ENCODE peak calls at places on chromosomes 12 and 14, in five cellular contexts. T is brain microvascular endothelial cell, Y is colonic mucosa, R is A549, A is caudate nucleus. I is an unnamed sample.

GRCh38 chr14:63852271-63852816 is 460 bp upstream of the SYNE2 start:
- DNase-seq in A (no peak), T (no peak), Y (no peak), R (no peak), I (no peak)

GRCh38 chr12:94037444-94037843 is 110.9 kb upstream of the PLXNC1 start:
- DNase-seq in Y (no peak), R (no peak), A (no peak), T (no peak), I (no peak)

GRCh38 chr14:50892255-50892654 is 20.4 kb downstream of the ABHD12B start:
- DNase-seq in Y (peak), T (no peak), A (no peak), R (no peak), I (no peak)

GRCh38 chr12:24561882-24562760 is 386.8 kb downstream of the BCAT1 start:
- DNase-seq in R (peak), A (peak), T (peak), Y (peak), I (no peak)

GRCh38 chr12:64691227-64691792 is 67.9 kb downstream of the GNS start:
- DNase-seq in T (no peak), A (no peak), R (no peak), Y (no peak), I (no peak)

GRCh38 chr12:45216297-45216982 is 545 bp downstream of the ANO6 start:
- DNase-seq in Y (peak), A (peak), T (peak), R (peak), I (no peak)

GRCh38 chr12:107225626-107226025 is 132.3 kb upstream of the CRY1 start:
- DNase-seq in Y (no peak), T (peak), R (peak), A (no peak), I (no peak)

GRCh38 chr12:7069386-7069785 is 8.9 kb downstream of the C1S start:
- DNase-seq in A (no peak), T (no peak), Y (no peak), R (no peak), I (no peak)

GRCh38 chr12:45379261-45379660 is 163.4 kb downstream of the ANO6 start:
- DNase-seq in R (no peak), T (peak), Y (no peak), A (no peak), I (peak)

GRCh38 chr12:67698711-67699603 is 50.4 kb downstream of the DYRK2 start:
- DNase-seq in T (no peak), R (no peak), A (no peak), Y (no peak), I (no peak)

GRCh38 chr14:101467181-101467926 is 93.9 kb upstream of the DIO3 start:
- DNase-seq in T (no peak), A (no peak), R (no peak), Y (no peak), I (no peak)

GRCh38 chr12:76489737-76490136 is 69.8 kb downstream of the OSBPL8 start:
- DNase-seq in A (no peak), T (peak), R (no peak), Y (no peak), I (no peak)

GRCh38 chr14:88551094-88551870 is 3.5 kb downstream of the PTPN21 start:
- DNase-seq in A (peak), T (peak), Y (peak), R (peak), I (no peak)

DNA sequence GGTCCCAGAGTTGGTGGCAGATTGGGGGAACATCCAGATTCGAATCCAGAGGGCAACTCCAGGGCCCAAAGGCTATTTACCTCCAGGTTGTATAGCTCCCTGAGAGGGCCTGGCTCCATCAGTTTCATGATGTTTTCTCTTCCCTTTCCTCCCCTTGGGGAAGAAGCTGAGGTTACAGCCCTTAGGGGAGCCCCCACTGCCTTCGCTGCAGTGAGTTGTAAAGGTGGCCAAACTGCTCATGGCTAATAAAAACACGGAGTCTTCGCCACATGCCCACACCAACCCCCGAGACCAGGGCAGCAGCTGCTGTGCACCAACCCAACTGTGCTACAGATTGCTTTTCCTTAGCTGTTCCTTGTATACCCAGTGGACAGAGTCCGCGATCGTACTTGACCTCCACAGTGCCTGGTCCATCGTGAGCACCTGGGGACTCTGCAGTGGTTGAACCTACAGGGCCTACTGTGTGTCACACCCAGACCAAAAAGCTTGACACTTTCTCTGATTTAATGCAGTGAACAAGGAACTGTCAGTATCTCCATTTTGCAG is 20.9 kb downstream of the GALNT16 start:
- DNase-seq in T (no peak), Y (no peak), R (no peak), A (no peak), I (no peak)
- H3K27ac ChIP-seq in T (no peak), Y (no peak), R (no peak), A (no peak), I (no peak)

DNA sequence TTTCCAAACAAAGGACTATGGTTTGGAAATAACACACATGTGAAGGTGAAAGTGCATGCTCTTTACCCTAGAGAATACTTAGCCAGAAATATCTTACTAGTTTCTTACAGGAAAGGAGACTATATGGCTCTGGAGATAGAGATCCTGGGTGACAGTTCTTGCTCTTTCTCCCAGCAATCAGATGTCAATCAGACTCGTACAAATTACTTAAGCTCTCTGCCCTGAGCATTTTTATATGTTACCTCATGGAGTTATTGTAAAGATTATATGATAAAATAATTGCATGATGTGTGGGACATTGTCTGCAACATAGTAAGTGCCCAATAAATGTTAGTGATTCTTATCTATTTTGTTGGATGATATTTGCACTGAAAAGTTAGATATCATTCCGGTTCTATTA is 76.8 kb downstream of the FAR2 start:
- DNase-seq in Y (no peak), R (no peak), A (no peak), T (no peak), I (no peak)
- H3K27ac ChIP-seq in Y (peak), R (no peak), A (no peak), T (no peak), I (no peak)

DNA sequence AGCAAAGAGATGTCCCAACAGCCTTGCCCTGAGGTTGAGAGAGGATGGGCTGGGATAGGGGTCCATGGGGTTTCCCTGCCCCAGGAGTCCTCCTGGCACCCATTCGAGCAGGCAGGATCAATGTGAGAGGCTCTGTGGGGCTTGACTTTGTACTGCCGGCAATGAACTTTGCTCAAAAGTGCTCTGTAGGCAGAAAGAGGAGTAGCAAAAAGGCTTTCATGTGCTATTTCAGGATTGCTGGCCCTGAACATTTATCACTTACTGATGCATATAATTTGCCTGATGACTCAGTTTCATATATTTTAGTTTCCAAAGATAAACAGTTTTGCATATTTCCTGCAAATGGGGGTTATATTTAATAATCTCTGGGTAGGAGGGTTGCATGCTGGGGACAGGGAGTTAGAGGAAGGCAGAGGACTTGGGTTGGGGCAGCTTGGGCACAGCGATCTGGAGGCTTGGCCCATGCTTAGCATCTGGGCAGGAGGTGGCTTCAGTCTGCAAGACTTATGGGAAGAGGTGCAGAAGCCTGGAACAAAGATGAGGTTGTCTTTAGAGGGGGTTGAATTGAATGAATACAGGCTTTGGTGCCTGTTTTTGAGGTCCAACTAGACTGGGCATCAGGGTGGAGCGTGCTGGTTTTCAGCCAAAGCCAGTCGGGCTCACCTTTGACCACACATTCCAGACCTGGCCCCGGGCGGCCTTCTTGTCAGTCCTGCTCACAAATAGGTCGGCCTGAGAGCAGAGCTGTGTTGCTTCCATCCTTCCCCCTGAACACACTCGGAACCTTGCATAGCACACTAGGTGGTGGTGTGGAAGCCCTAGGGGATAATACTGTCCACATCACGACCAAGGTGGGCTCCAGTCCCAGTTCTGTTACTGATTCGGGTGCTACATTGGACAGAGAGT is 101.4 kb downstream of the PAPOLA start:
- DNase-seq in Y (no peak), T (no peak), A (no peak), R (no peak), I (no peak)
- H3K27ac ChIP-seq in Y (no peak), T (no peak), A (peak), R (no peak), I (no peak)

GRCh38 chr12:116556964-116557706 is 2.0 kb upstream of the MAP1LC3B2 start:
- DNase-seq in A (no peak), T (no peak), R (no peak), Y (no peak), I (no peak)
- H3K27ac ChIP-seq in A (no peak), T (no peak), R (no peak), Y (no peak), I (no peak)

GRCh38 chr12:85531345-85531744 is 251.3 kb downstream of the ALX1 start:
- DNase-seq in A (no peak), R (no peak), T (no peak), Y (no peak), I (no peak)
- H3K27ac ChIP-seq in A (no peak), R (no peak), T (no peak), Y (no peak), I (no peak)

DNA sequence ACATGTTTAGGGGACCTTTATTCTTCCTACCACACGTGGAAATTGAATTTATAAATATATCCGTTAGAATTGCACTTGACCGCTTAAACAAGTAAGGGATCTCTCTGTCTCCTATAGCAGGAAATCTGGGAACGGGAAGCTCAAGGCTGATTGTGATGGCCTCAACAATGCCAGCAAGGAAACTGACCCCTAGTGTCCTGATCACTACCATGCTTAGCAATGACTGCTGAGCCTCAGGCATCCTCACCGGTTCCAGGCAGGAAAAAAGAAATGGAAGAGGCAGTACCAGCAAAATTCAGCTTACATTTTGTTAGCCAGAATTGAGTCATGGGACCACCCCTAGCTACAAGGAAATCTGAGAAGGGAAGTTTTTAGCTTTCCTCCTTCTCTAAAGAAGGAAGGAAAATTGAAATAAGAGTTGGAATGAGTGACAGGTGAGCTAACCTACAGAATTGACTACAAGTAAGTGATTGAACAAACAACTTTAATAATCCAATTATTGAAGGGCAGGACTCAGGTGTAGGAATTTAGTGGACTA is 43.9 kb upstream of the AMN1 start:
- DNase-seq in A (no peak), R (no peak), T (no peak), Y (no peak), I (no peak)
- H3K27ac ChIP-seq in A (no peak), R (no peak), T (no peak), Y (no peak), I (no peak)

DNA sequence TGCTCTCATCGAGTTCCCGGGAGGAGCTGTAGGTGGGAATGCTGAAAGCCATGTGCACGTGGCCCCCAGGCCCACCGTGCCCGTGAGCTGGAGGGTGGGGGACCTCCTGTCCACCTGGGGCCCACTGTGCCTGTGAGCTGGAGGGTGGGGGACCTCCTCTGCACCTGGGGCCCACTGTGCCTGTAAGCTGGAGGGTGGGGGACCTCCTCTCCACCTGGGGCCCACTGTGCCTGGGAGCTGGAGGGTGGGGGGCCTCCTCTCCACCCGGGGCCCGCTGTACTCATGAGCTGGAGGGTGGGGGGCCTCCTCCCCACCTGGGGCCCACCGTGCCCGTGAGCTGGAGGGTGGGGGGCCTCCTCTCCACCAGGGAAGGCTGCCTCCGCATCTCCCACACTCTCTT is 13.9 kb upstream of the NUDT14 start:
- DNase-seq in Y (no peak), T (no peak), A (no peak), R (no peak), I (no peak)
- H3K27ac ChIP-seq in Y (no peak), T (no peak), A (no peak), R (no peak), I (no peak)

DNA sequence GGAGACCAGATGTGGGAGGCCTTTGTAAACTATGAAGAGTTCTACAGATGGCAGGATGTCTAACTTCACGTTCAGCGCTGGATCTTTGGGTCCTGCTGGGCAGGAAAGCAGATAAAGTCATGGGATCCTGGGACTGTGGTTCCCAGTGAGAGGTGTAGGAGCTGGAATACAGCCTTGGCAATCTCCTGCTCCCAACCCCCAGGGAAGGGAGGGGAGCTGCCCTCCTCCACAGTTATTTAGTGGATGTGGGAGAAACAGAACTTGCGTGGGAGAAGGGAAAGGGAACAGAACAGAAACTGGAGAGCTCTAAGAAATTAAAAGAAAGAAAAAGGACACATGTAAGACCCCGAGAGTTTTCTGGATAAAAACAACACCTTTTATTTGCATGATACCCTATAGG is 37.0 kb downstream of the NUAK1 start:
- DNase-seq in R (no peak), Y (no peak), A (no peak), T (no peak), I (no peak)
- H3K27ac ChIP-seq in R (no peak), Y (no peak), A (peak), T (no peak), I (no peak)